ENCODE peak calls at places on chromosome 11, in eight cellular contexts. One of them, this sample, is unnamed.
A peak's percentile ranks its signal among the peaks of the same experiment; 100 is the strongest.

GRCh38 chr11:128061321-128061871 is 526.0 kb downstream of the ETS1 start:
- DNase-seq in uterus: no peak
- DNase-seq in HCEC 1CT: no peak
- DNase-seq in fibroblast of the conjunctiva: no peak
- DNase-seq in MG63: no peak
- DNase-seq in small intestine: no peak
- DNase-seq in spleen: no peak
- DNase-seq in KBM-7: no peak
- DNase-seq in this sample: no peak

GRCh38 chr11:113023228-113023627 is 62.0 kb downstream of the NCAM1 start:
- DNase-seq in KBM-7: no peak
- DNase-seq in fibroblast of the conjunctiva: no peak
- DNase-seq in spleen: no peak
- DNase-seq in small intestine: no peak
- DNase-seq in HCEC 1CT: no peak
- DNase-seq in MG63: peak; percentile 25
- DNase-seq in uterus: no peak
- DNase-seq in this sample: no peak

GRCh38 chr11:115523727-115524399 is 19.6 kb upstream of the CADM1 start:
- DNase-seq in HCEC 1CT: no peak
- DNase-seq in KBM-7: no peak
- DNase-seq in fibroblast of the conjunctiva: no peak
- DNase-seq in spleen: no peak
- DNase-seq in small intestine: peak; percentile 10
- DNase-seq in MG63: no peak
- DNase-seq in uterus: no peak
- DNase-seq in this sample: no peak

GRCh38 chr11:46916669-46917108 is 1.7 kb downstream of the LRP4 start:
- DNase-seq in uterus: peak; percentile 61
- DNase-seq in fibroblast of the conjunctiva: peak; percentile 35
- DNase-seq in KBM-7: peak; percentile 67
- DNase-seq in small intestine: peak; percentile 42
- DNase-seq in HCEC 1CT: peak; percentile 53
- DNase-seq in spleen: no peak
- DNase-seq in MG63: peak; percentile 37
- DNase-seq in this sample: no peak

GRCh38 chr11:64036081-64037026 is 623 bp downstream of the FLRT1 start:
- DNase-seq in small intestine: no peak
- DNase-seq in spleen: no peak
- DNase-seq in MG63: peak; percentile 56
- DNase-seq in KBM-7: peak; percentile 28
- DNase-seq in HCEC 1CT: peak; percentile 29
- DNase-seq in uterus: peak; percentile 57
- DNase-seq in fibroblast of the conjunctiva: no peak
- DNase-seq in this sample: peak; percentile 66

GRCh38 chr11:2701230-2701629 is 1.4 kb upstream of the KCNQ1OT1 start:
- DNase-seq in MG63: no peak
- DNase-seq in uterus: no peak
- DNase-seq in KBM-7: no peak
- DNase-seq in small intestine: peak; percentile 52
- DNase-seq in HCEC 1CT: no peak
- DNase-seq in fibroblast of the conjunctiva: no peak
- DNase-seq in spleen: peak; percentile 71
- DNase-seq in this sample: no peak

GRCh38 chr11:119491753-119492455 is 68.9 kb upstream of the THY1 start:
- DNase-seq in spleen: peak; percentile 31
- DNase-seq in HCEC 1CT: peak; percentile 11
- DNase-seq in MG63: no peak
- DNase-seq in fibroblast of the conjunctiva: no peak
- DNase-seq in KBM-7: no peak
- DNase-seq in small intestine: no peak
- DNase-seq in uterus: no peak
- DNase-seq in this sample: peak; percentile 96

GRCh38 chr11:18171377-18172000 is 1.1 kb upstream of the MRGPRX4 start:
- DNase-seq in KBM-7: peak; percentile 28
- DNase-seq in HCEC 1CT: peak; percentile 18
- DNase-seq in fibroblast of the conjunctiva: no peak
- DNase-seq in spleen: no peak
- DNase-seq in uterus: no peak
- DNase-seq in small intestine: peak; percentile 14
- DNase-seq in MG63: no peak
- DNase-seq in this sample: no peak

GRCh38 chr11:1048375-1049070 is 12.0 kb upstream of the MUC6 start:
- DNase-seq in fibroblast of the conjunctiva: no peak
- DNase-seq in spleen: no peak
- DNase-seq in small intestine: no peak
- DNase-seq in KBM-7: no peak
- DNase-seq in MG63: no peak
- DNase-seq in uterus: no peak
- DNase-seq in HCEC 1CT: no peak
- DNase-seq in this sample: no peak

GRCh38 chr11:78801161-78801884 is 226.7 kb upstream of the NARS2 start:
- DNase-seq in small intestine: peak; percentile 18
- DNase-seq in spleen: no peak
- DNase-seq in fibroblast of the conjunctiva: peak; percentile 94
- DNase-seq in HCEC 1CT: peak; percentile 49
- DNase-seq in KBM-7: no peak
- DNase-seq in MG63: peak; percentile 75
- DNase-seq in uterus: peak; percentile 40
- DNase-seq in this sample: no peak

GRCh38 chr11:65280646-65281045 is 18.9 kb downstream of the POLA2 start:
- DNase-seq in small intestine: no peak
- DNase-seq in spleen: no peak
- DNase-seq in HCEC 1CT: no peak
- DNase-seq in MG63: no peak
- DNase-seq in fibroblast of the conjunctiva: no peak
- DNase-seq in uterus: no peak
- DNase-seq in KBM-7: no peak
- DNase-seq in this sample: no peak

GRCh38 chr11:86134580-86135318 is 65.9 kb upstream of the PICALM start:
- DNase-seq in fibroblast of the conjunctiva: no peak
- DNase-seq in KBM-7: peak; percentile 82
- DNase-seq in HCEC 1CT: no peak
- DNase-seq in small intestine: peak; percentile 92
- DNase-seq in uterus: no peak
- DNase-seq in MG63: no peak
- DNase-seq in spleen: no peak
- DNase-seq in this sample: no peak

GRCh38 chr11:106668147-106668546 is 350.1 kb downstream of the GUCY1A2 start:
- DNase-seq in MG63: no peak
- DNase-seq in small intestine: no peak
- DNase-seq in uterus: no peak
- DNase-seq in spleen: no peak
- DNase-seq in fibroblast of the conjunctiva: no peak
- DNase-seq in HCEC 1CT: peak; percentile 75
- DNase-seq in KBM-7: no peak
- DNase-seq in this sample: no peak

GRCh38 chr11:128497057-128497957 is 90.1 kb downstream of the ETS1 start:
- DNase-seq in spleen: no peak
- DNase-seq in HCEC 1CT: peak; percentile 97
- DNase-seq in KBM-7: no peak
- DNase-seq in small intestine: no peak
- DNase-seq in fibroblast of the conjunctiva: peak; percentile 98
- DNase-seq in MG63: peak; percentile 90
- DNase-seq in uterus: peak; percentile 83
- DNase-seq in this sample: peak; percentile 68